ENCODE peak calls at places on chromosomes 13 and 19, in seven cellular contexts. C is astrocyte of the spinal cord; M is activated naive CD8-positive, alpha-beta T cell treated with anti-CD3 and anti-CD28 coated beads, Interleukin-2, amount 50 U/mL, for 24 hours; K is RCC 7860; R is stimulated activated CD4-positive, alpha-beta T cell treated with anti-CD3 and anti-CD28 coated beads, TNF-alpha, amount 100 ng/mL, for 48 hours; H is GM04504; A is posterior cingulate gyrus. Q is an unnamed sample.

GRCh38 chr13:112645327-112645914 is 44.4 kb upstream of the ATP11A start:
- DNase-seq in C (no peak), M (no peak), K (no peak), R (no peak), H (no peak), A (peak), Q (no peak)

GRCh38 chr19:43532571-43532961 is 422 bp upstream of the ZNF575 start:
- DNase-seq in C (no peak), M (no peak), K (no peak), R (no peak), H (no peak), A (peak), Q (no peak)

GRCh38 chr19:12782174-12782423 is 6.7 kb upstream of the HOOK2 start:
- DNase-seq in C (no peak), M (no peak), K (no peak), R (no peak), H (no peak), A (no peak), Q (no peak)

GRCh38 chr13:94674609-94675348 is 37.6 kb downstream of the SOX21 start:
- DNase-seq in C (peak), M (peak), K (no peak), R (peak), H (no peak), A (no peak), Q (peak)

GRCh38 chr19:55005684-55006488 is 32.2 kb downstream of the GP6 start:
- DNase-seq in C (peak), M (peak), K (peak), R (peak), H (no peak), A (no peak), Q (peak)

GRCh38 chr19:1865172-1866010 is 2.0 kb upstream of the KLF16 start:
- DNase-seq in C (no peak), M (no peak), K (no peak), R (no peak), H (no peak), A (no peak), Q (no peak)

GRCh38 chr13:26557393-26558073 is at the start of gene WASF3:
- DNase-seq in C (peak), M (peak), K (peak), R (peak), H (peak), A (peak), Q (no peak)

GRCh38 chr19:21197589-21198295 is 55.9 kb downstream of the ZNF431 start:
- DNase-seq in C (no peak), M (no peak), K (no peak), R (no peak), H (no peak), A (no peak), Q (no peak)

GRCh38 chr19:46678110-46678732 is 17.2 kb upstream of the DACT3 start:
- DNase-seq in C (no peak), M (peak), K (no peak), R (peak), H (no peak), A (no peak), Q (peak)

GRCh38 chr13:82062772-82063171 is 1721.8 kb upstream of the SPRY2 start:
- DNase-seq in C (no peak), M (no peak), K (no peak), R (no peak), H (no peak), A (no peak), Q (no peak)

GRCh38 chr19:46902402-46902766 is 41.6 kb downstream of the ARHGAP35 start:
- DNase-seq in C (no peak), M (no peak), K (peak), R (no peak), H (no peak), A (no peak), Q (no peak)

GRCh38 chr19:4678881-4679379 is 8.8 kb upstream of the MYDGF start:
- DNase-seq in C (peak), M (peak), K (no peak), R (peak), H (no peak), A (no peak), Q (peak)

GRCh38 chr13:31896427-31896826 is 135.1 kb upstream of the FRY start:
- DNase-seq in C (peak), M (no peak), K (no peak), R (no peak), H (peak), A (no peak), Q (peak)

GRCh38 chr13:49669735-49670309 is 21.5 kb downstream of the EBPL start:
- DNase-seq in C (peak), M (peak), K (peak), R (no peak), H (peak), A (peak), Q (peak)

GRCh38 chr13:27920677-27921420 is 1.0 kb downstream of the PDX1 start:
- DNase-seq in C (no peak), M (no peak), K (no peak), R (no peak), H (no peak), A (no peak), Q (no peak)

GRCh38 chr13:112746044-112746443 is 56.2 kb downstream of the ATP11A start:
- DNase-seq in C (no peak), M (no peak), K (no peak), R (no peak), H (no peak), A (peak), Q (no peak)

GRCh38 chr13:45833663-45834062 is 17.9 kb downstream of the SIAH3 start:
- DNase-seq in C (peak), M (no peak), K (peak), R (no peak), H (peak), A (peak), Q (no peak)

GRCh38 chr19:8455018-8455417 is 10.2 kb downstream of the HNRNPM start:
- DNase-seq in C (no peak), M (no peak), K (no peak), R (no peak), H (no peak), A (no peak), Q (no peak)

Q was measured in DND-41.